ENCODE peak calls at places on chromosome 12, in eight cellular contexts. B, S, Q, F, V, W, G and J are unnamed samples.

GRCh38 chr12:81542621-81543020 is 216.5 kb downstream of the PPFIA2 start:
- DNase-seq in V (no peak), Q (no peak), B (no peak), G (no peak), W (no peak), S (no peak), F (no peak), J (no peak)

GRCh38 chr12:18343708-18344107 is 82.4 kb downstream of the PIK3C2G start:
- DNase-seq in B (peak; percentile 11), S (no peak), G (no peak), V (no peak), W (no peak), F (no peak), Q (no peak), J (no peak)

GRCh38 chr12:49800421-49801140 is 27.6 kb downstream of the NCKAP5L start:
- DNase-seq in B (no peak), G (no peak), W (no peak), S (no peak), Q (no peak), F (no peak), V (no peak), J (no peak)

GRCh38 chr12:87231818-87232217 is 797.4 kb downstream of the C12orf50 start:
- DNase-seq in B (no peak), F (no peak), G (no peak), V (no peak), W (no peak), S (no peak), Q (no peak), J (no peak)

GRCh38 chr12:59808317-59808910 is 212.6 kb downstream of the SLC16A7 start:
- DNase-seq in F (no peak), Q (no peak), B (no peak), V (no peak), S (no peak), G (peak; percentile 56), W (no peak), J (no peak)

GRCh38 chr12:123126294-123127144 is 24.4 kb downstream of the PITPNM2 start:
- DNase-seq in B (no peak), S (no peak), W (no peak), F (no peak), V (peak; percentile 43), G (no peak), Q (no peak), J (peak; percentile 83)

GRCh38 chr12:93776581-93777018 is 99.4 kb downstream of the CRADD start:
- DNase-seq in S (no peak), Q (no peak), B (no peak), W (no peak), G (no peak), V (no peak), F (no peak), J (no peak)

GRCh38 chr12:94186461-94187237 is 38.3 kb downstream of the PLXNC1 start:
- DNase-seq in W (no peak), G (peak; percentile 79), B (no peak), S (no peak), F (peak; percentile 56), Q (no peak), V (no peak), J (peak; percentile 81)

GRCh38 chr12:132602578-132603239 is 7.7 kb downstream of the LRCOL1 start:
- DNase-seq in V (no peak), Q (no peak), B (peak; percentile 83), F (no peak), G (no peak), W (peak; percentile 28), S (no peak), J (no peak)

GRCh38 chr12:58764100-58764953 is 156.0 kb downstream of the LRIG3 start:
- DNase-seq in S (no peak), B (no peak), G (no peak), W (no peak), V (no peak), Q (no peak), F (no peak), J (no peak)

GRCh38 chr12:131591136-131591535 is 119.8 kb upstream of the SFSWAP start:
- DNase-seq in F (no peak), G (no peak), V (no peak), B (no peak), S (no peak), W (no peak), Q (no peak), J (no peak)

GRCh38 chr12:90938451-90938850 is 16.5 kb downstream of the CCER1 start:
- DNase-seq in Q (no peak), G (no peak), V (no peak), B (no peak), W (no peak), F (no peak), S (no peak), J (no peak)

GRCh38 chr12:71958993-71959588 is 20.4 kb downstream of the TPH2 start:
- DNase-seq in S (no peak), Q (no peak), W (no peak), F (no peak), V (no peak), B (no peak), G (no peak), J (no peak)

GRCh38 chr12:131628341-131628740 is 82.5 kb upstream of the SFSWAP start:
- DNase-seq in B (no peak), Q (no peak), F (no peak), G (no peak), V (no peak), S (no peak), W (no peak), J (no peak)

GRCh38 chr12:55058776-55059175 is 39.0 kb downstream of the NEUROD4 start:
- DNase-seq in B (no peak), V (no peak), Q (no peak), S (no peak), F (no peak), G (no peak), W (no peak), J (no peak)

GRCh38 chr12:97308576-97309198 is 153.9 kb upstream of the RMST start:
- DNase-seq in W (peak; percentile 20), V (no peak), F (peak; percentile 76), Q (no peak), S (no peak), G (peak; percentile 55), B (no peak), J (no peak)

GRCh38 chr12:11837318-11837934 is 188.0 kb downstream of the ETV6 start:
- DNase-seq in B (no peak), Q (no peak), S (no peak), V (no peak), F (no peak), G (no peak), W (no peak), J (no peak)

GRCh38 chr12:11834925-11835324 is 185.5 kb downstream of the ETV6 start:
- DNase-seq in G (no peak), W (no peak), F (no peak), V (no peak), B (no peak), S (no peak), Q (no peak), J (no peak)

GRCh38 chr12:11836964-11837286 is 187.5 kb downstream of the ETV6 start:
- DNase-seq in W (no peak), F (no peak), B (no peak), V (no peak), S (no peak), Q (no peak), G (no peak), J (no peak)

GRCh38 chr12:11838403-11838802 is 188.9 kb downstream of the ETV6 start:
- DNase-seq in G (no peak), S (no peak), V (no peak), W (no peak), Q (no peak), B (no peak), F (no peak), J (no peak)

DNA sequence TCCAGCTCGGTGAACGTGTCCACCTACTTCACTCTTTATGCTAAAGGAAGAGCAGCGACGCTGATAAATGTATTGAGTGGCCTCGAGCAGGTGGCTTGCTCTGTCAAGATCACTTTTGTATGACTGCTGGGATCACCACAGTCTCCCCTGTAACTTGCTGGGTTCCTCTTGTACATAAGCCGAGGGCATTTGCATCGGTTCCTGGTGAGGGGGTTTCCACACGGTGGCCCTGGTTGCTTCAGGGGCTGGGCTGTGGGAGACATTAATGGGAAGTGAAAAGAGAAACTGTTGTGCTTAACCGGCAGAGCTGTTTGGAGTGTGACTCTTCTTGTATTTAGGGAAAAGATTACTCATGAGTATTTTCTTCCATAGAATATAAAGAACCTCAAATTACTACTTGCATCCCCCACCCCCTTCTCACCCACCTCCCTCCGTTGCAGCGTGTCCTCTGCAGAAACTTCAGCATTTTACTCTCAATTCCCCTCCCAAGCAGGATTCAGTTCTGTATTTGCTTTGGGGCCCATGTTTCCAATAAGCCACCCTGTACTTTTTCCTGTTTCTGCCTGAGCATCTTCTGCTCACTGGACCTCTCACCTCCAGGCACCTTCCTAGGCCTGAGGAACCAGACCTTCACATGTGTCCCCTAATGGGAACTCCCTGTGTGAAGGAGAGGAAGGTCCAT is 186.9 kb downstream of the ETV6 start:
- DNase-seq in V (peak; percentile 41), G (no peak), B (peak; percentile 71), S (peak; percentile 85), Q (no peak), W (peak; percentile 31), F (no peak), J (no peak)
- H3K4me1 ChIP-seq in V (peaks cover 13% of the 10 kb centered on the region), G (peaks cover 25% of the 10 kb centered on the region), B (peaks cover 94% of the 10 kb centered on the region), S (peaks cover 26% of the 10 kb centered on the region), Q (no peaks in the 10 kb centered on the region), W (peaks cover 64% of the 10 kb centered on the region), F (peaks cover 46% of the 10 kb centered on the region), J (peaks cover 14% of the 10 kb centered on the region)

GRCh38 chr12:109150124-109150640 is 33.8 kb downstream of the ACACB start:
- DNase-seq in S (no peak), W (no peak), V (no peak), B (no peak), Q (no peak), G (no peak), F (no peak), J (no peak)
- H3K4me1 ChIP-seq in S (no peaks in the 10 kb centered on the region), W (peaks cover 45% of the 10 kb centered on the region), V (peaks cover 23% of the 10 kb centered on the region), B (peaks cover 48% of the 10 kb centered on the region), Q (peaks cover 13% of the 10 kb centered on the region), G (peaks cover under 1% of the 10 kb centered on the region), F (no peaks in the 10 kb centered on the region), J (peaks cover 12% of the 10 kb centered on the region)

GRCh38 chr12:92073123-92073522 is 72.5 kb downstream of the BTG1 start:
- DNase-seq in G (no peak), B (no peak), Q (no peak), F (no peak), S (no peak), W (no peak), V (no peak), J (no peak)
- H3K4me1 ChIP-seq in G (peaks cover 36% of the 10 kb centered on the region), B (peaks cover 38% of the 10 kb centered on the region), Q (peaks cover 11% of the 10 kb centered on the region), F (peaks cover 11% of the 10 kb centered on the region), S (no peaks in the 10 kb centered on the region), W (peaks cover 34% of the 10 kb centered on the region), V (no peaks in the 10 kb centered on the region), J (peaks cover 2% of the 10 kb centered on the region)

GRCh38 chr12:1662761-1663439 is 28.0 kb upstream of the ADIPOR2 start:
- DNase-seq in V (peak; percentile 24), G (peak; percentile 65), W (peak; percentile 32), Q (no peak), S (peak; percentile 27), F (no peak), B (peak; percentile 86), J (no peak)

GRCh38 chr12:1661553-1662335 is 29.1 kb upstream of the ADIPOR2 start:
- DNase-seq in Q (peak; percentile 71), F (peak; percentile 83), W (peak; percentile 90), S (peak; percentile 86), G (peak; percentile 85), V (peak; percentile 90), B (peak; percentile 95), J (peak; percentile 87)

GRCh38 chr12:1663440-1664132 is 27.3 kb upstream of the ADIPOR2 start:
- DNase-seq in F (no peak), S (no peak), B (no peak), W (no peak), V (no peak), G (no peak), Q (no peak), J (no peak)

GRCh38 chr12:1657616-1658167 is 28.7 kb downstream of the WNT5B start:
- DNase-seq in V (no peak), B (no peak), F (no peak), W (no peak), G (no peak), Q (no peak), S (no peak), J (no peak)

GRCh38 chr12:1660304-1661187 is 30.3 kb upstream of the ADIPOR2 start:
- DNase-seq in F (peak; percentile 84), Q (peak; percentile 33), G (no peak), S (peak; percentile 47), W (peak; percentile 48), B (peak; percentile 88), V (peak; percentile 58), J (peak; percentile 81)
- H3K4me1 ChIP-seq in F (peaks cover 34% of the 10 kb centered on the region), Q (peaks cover 11% of the 10 kb centered on the region), G (no peaks in the 10 kb centered on the region), S (no peaks in the 10 kb centered on the region), W (peaks cover 15% of the 10 kb centered on the region), B (peaks cover 38% of the 10 kb centered on the region), V (peaks cover 3% of the 10 kb centered on the region), J (peaks cover 8% of the 10 kb centered on the region)